ENCODE peak calls at places on chromosomes 12 and 14, in nine cellular contexts. O is CD4-positive, alpha-beta T cell; S is stimulated activated CD4-positive, alpha-beta T cell treated with anti-CD3 and anti-CD28 coated beads, Interleukin-12 subunit alpha, Interleukin-12 subunit beta, amount 100 ng/mL, for 48 hours; C is IMR-90; U is globus pallidus; H is DMS153; R is putamen; K is foreskin fibroblast; J is NCI-H69. W is an unnamed sample.

GRCh38 chr12:89861086-89861485 is 152.4 kb upstream of the ATP2B1 start:
- DNase-seq in R (no peak), U (no peak), C (peak), J (no peak), H (no peak), S (no peak), K (peak), O (no peak), W (no peak)

GRCh38 chr12:119902084-119902509 is 25.0 kb upstream of the CIT start:
- DNase-seq in O (peak), J (peak), U (peak), S (peak), K (peak), C (peak), R (peak), H (peak), W (peak)

GRCh38 chr12:79881351-79881750 is 53.5 kb downstream of the PPP1R12A start:
- DNase-seq in J (no peak), R (no peak), C (no peak), U (no peak), K (no peak), S (no peak), H (no peak), O (no peak), W (no peak)

GRCh38 chr12:119780786-119781434 is 96.2 kb downstream of the CIT start:
- DNase-seq in J (peak), U (peak), H (no peak), O (no peak), S (no peak), R (peak), K (peak), C (peak), W (no peak)

GRCh38 chr12:124698211-124698997 is 131.0 kb upstream of the NCOR2 start:
- DNase-seq in O (no peak), U (peak), J (no peak), S (no peak), K (no peak), H (no peak), R (peak), C (peak), W (no peak)

GRCh38 chr12:109675411-109675810 is 38.2 kb upstream of the FAM222A start:
- DNase-seq in K (no peak), U (no peak), O (no peak), R (no peak), H (no peak), J (no peak), C (no peak), S (no peak), W (no peak)

GRCh38 chr12:122992386-122992785 is 11.9 kb downstream of the ARL6IP4 start:
- DNase-seq in H (no peak), R (no peak), O (no peak), J (no peak), C (no peak), K (no peak), S (no peak), U (no peak), W (no peak)

GRCh38 chr14:45868377-45868776 is 615.4 kb upstream of the MIS18BP1 start:
- DNase-seq in K (no peak), R (no peak), U (no peak), J (no peak), H (no peak), O (no peak), S (no peak), C (no peak), W (peak)

GRCh38 chr12:99059824-99060526 is 414.9 kb downstream of the APAF1 start:
- DNase-seq in S (no peak), K (no peak), U (no peak), J (peak), H (no peak), R (no peak), O (no peak), C (no peak), W (no peak)

GRCh38 chr14:61287196-61287595 is 6.1 kb upstream of the TMEM30B start:
- DNase-seq in J (no peak), S (no peak), R (no peak), U (no peak), C (no peak), O (no peak), H (no peak), K (no peak), W (no peak)